ENCODE peak calls at places on chromosome 9, in five cellular contexts. V, C, N, G and W are unnamed samples.

GRCh38 chr9:95055337-95055850 is 262.1 kb downstream of the FANCC start:
- DNase-seq in V (no peak), C (no peak), N (no peak), G (no peak), W (no peak)

GRCh38 chr9:108961151-108961550 is 27.0 kb downstream of the ABITRAM start:
- DNase-seq in V (no peak), C (no peak), N (no peak), G (no peak), W (no peak)

GRCh38 chr9:34381323-34381722 is 4.6 kb upstream of the MYORG start:
- DNase-seq in V (no peak), C (no peak), N (no peak), G (no peak), W (peak; percentile 82)

GRCh38 chr9:77215874-77216273 is 38.5 kb downstream of the VPS13A start:
- DNase-seq in V (no peak), C (peak; percentile 37), N (peak; percentile 14), G (no peak), W (peak; percentile 19)

GRCh38 chr9:7320139-7320538 is 479.4 kb downstream of the DMAC1 start:
- DNase-seq in V (no peak), C (peak; percentile 92), N (no peak), G (no peak), W (no peak)

GRCh38 chr9:124270504-124271335 is 13.0 kb downstream of the NEK6 start:
- DNase-seq in V (no peak), C (no peak), N (no peak), G (no peak), W (no peak)

GRCh38 chr9:78592866-78593265 is 295.9 kb downstream of the PSAT1 start:
- DNase-seq in V (no peak), C (no peak), N (no peak), G (no peak), W (no peak)

GRCh38 chr9:122370869-122371467 is at the start of gene PTGS1:
- DNase-seq in V (no peak), C (no peak), N (no peak), G (peak; percentile 80), W (peak; percentile 77)

GRCh38 chr9:70362952-70363351 is 51.5 kb downstream of the KLF9 start:
- DNase-seq in V (no peak), C (no peak), N (no peak), G (no peak), W (no peak)

GRCh38 chr9:106467847-106468163 is 395.2 kb upstream of the ZNF462 start:
- DNase-seq in V (no peak), C (no peak), N (no peak), G (no peak), W (no peak)

GRCh38 chr9:76893395-76893932 is 12.4 kb downstream of the PRUNE2 start:
- DNase-seq in V (no peak), C (no peak), N (no peak), G (no peak), W (no peak)

GRCh38 chr9:99660191-99660636 is 161.5 kb upstream of the NR4A3 start:
- DNase-seq in V (peak; percentile 78), C (no peak), N (no peak), G (no peak), W (no peak)
- TF ChIP-seq JUNB in V (peak; percentile 95), C (no peak), N (no peak), G (no peak), W (no peak)

DNA sequence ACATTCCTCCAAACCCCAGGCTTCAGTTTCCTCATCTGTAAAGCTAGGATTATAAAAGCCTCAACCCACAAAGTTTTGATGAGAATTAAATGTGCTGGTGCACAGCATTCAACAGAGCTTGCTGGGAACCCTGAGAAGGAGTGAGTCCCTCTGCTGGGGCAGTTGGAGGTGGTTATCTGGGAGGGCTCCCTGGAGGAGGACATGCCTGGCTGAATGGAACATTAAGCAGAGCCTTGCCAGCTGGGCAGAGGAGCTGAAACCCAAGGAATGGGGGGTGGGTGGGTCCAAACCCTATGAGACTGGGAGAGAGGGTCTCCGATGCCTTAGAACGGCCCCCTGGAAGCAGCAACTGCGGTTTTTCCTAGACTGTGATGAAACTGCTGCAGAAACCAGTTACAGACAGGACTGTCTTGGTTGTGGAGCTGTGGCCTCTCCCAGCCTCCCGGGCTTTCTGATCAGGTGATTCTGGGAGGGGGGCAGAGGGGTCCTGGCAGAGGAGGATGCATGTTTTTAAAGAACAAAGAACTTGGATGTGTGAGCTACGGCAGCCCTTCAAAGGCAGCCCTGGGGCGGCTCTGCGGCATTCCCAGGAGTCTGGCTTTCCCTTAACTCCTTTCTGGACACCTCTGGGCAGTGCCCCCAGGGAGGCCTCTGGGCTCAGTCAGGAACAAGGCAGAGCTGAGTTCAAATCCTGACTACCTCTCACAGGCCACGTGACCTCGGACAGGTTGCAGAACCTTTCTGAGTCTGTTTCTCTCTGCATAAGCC is 20.8 kb downstream of the FIBCD1 start:
- DNase-seq in V (no peak), C (no peak), N (no peak), G (peak; percentile 68), W (no peak)
- TF ChIP-seq JUNB in V (no peak), C (no peak), N (no peak), G (no peak), W (no peak)

GRCh38 chr9:110180713-110181434 is 27.1 kb downstream of the C9orf152 start:
- DNase-seq in V (no peak), C (peak; percentile 50), N (peak; percentile 83), G (no peak), W (peak; percentile 31)
- TF ChIP-seq JUNB in V (no peak), C (no peak), N (peak; percentile 85), G (no peak), W (no peak)

GRCh38 chr9:72038890-72039410 is 21.5 kb downstream of the C9orf57 start:
- DNase-seq in V (peak; percentile 45), C (peak; percentile 81), N (peak; percentile 56), G (peak; percentile 71), W (peak; percentile 91)
- TF ChIP-seq JUNB in V (no peak), C (no peak), N (no peak), G (no peak), W (no peak)

GRCh38 chr9:93126825-93127368 is 7.2 kb downstream of the NINJ1 start:
- DNase-seq in V (no peak), C (no peak), N (peak; percentile 88), G (no peak), W (peak; percentile 32)

GRCh38 chr9:93125331-93125894 is 8.6 kb downstream of the NINJ1 start:
- DNase-seq in V (no peak), C (no peak), N (no peak), G (no peak), W (no peak)

GRCh38 chr9:93124793-93125192 is 9.3 kb downstream of the NINJ1 start:
- DNase-seq in V (no peak), C (no peak), N (no peak), G (no peak), W (no peak)

GRCh38 chr9:93127395-93127911 is 6.6 kb downstream of the NINJ1 start:
- DNase-seq in V (no peak), C (no peak), N (no peak), G (no peak), W (no peak)

GRCh38 chr9:93126151-93126781 is 7.8 kb downstream of the NINJ1 start:
- DNase-seq in V (no peak), C (no peak), N (no peak), G (no peak), W (no peak)
- TF ChIP-seq JUNB in V (no peak), C (no peak), N (no peak), G (no peak), W (no peak)

GRCh38 chr9:92359380-92360007 is 33.7 kb downstream of the CENPP start:
- DNase-seq in V (no peak), C (no peak), N (no peak), G (no peak), W (no peak)
- TF ChIP-seq JUNB in V (no peak), C (no peak), N (no peak), G (no peak), W (no peak)

GRCh38 chr9:33101104-33101951 is 24.9 kb upstream of the SMU1 start:
- DNase-seq in V (no peak), C (peak; percentile 49), N (no peak), G (no peak), W (no peak)
- TF ChIP-seq JUNB in V (no peak), C (no peak), N (no peak), G (no peak), W (no peak)